ENCODE peak calls at places on chromosomes 13 and 19, in nine cellular contexts. E is stimulated activated naive CD8-positive, alpha-beta T cell treated with anti-CD3 and anti-CD28 coated beads, Interleukin-15, Interleukin-2, amounts not matched to agents 100 U/mL and 50 U/mL, for 24 hours; K is NCI-H748 treated with DMSO at 0.1 percent for 48 hours; W is stimulated activated CD8-positive, alpha-beta memory T cell treated with anti-CD3 and anti-CD28 coated beads, Interleukin-15, amount 100 ng/mL, for 1 hour; O is AG09319; R is left cardiac atrium; U is KBM-7; I is vagina; V is activated CD4-positive, alpha-beta T cell treated with anti-CD3 and anti-CD28 coated beads, Interleukin-2, amount 10 ng/mL, durations not matched to agents 7 days and 5 days. G is an unnamed sample.

GRCh38 chr13:98468929-98469328 is 108.0 kb downstream of the STK24 start:
- DNase-seq in E (no peak), K (no peak), W (no peak), O (no peak), R (no peak), U (no peak), I (no peak), V (no peak), G (no peak)

GRCh38 chr13:98890920-98891319 is 86.9 kb downstream of the DOCK9 start:
- DNase-seq in E (no peak), K (no peak), W (no peak), O (no peak), R (no peak), U (no peak), I (no peak), V (no peak), G (no peak)

GRCh38 chr19:30630289-30631034 is 258.3 kb downstream of the ZNF536 start:
- DNase-seq in E (no peak), K (no peak), W (no peak), O (no peak), R (no peak), U (no peak), I (no peak), V (no peak), G (no peak)

GRCh38 chr13:102817241-102817640 is 18.3 kb downstream of the BIVM start:
- DNase-seq in E (no peak), K (no peak), W (no peak), O (no peak), R (no peak), U (no peak), I (no peak), V (no peak), G (no peak)

GRCh38 chr19:47609885-47610545 is 1.1 kb downstream of the BICRA start:
- DNase-seq in E (peak; percentile 44), K (no peak), W (no peak), O (no peak), R (peak; percentile 55), U (peak; percentile 47), I (no peak), V (peak; percentile 71), G (no peak)

GRCh38 chr19:48739400-48739825 is 997 bp downstream of the RASIP1 start:
- DNase-seq in E (no peak), K (no peak), W (no peak), O (no peak), R (no peak), U (no peak), I (no peak), V (no peak), G (no peak)

GRCh38 chr13:40161931-40162330 is 504.5 kb downstream of the FOXO1 start:
- DNase-seq in E (no peak), K (no peak), W (no peak), O (no peak), R (no peak), U (no peak), I (no peak), V (no peak), G (no peak)

GRCh38 chr19:40974633-40975037 is 16.4 kb upstream of the CYP2B6 start:
- DNase-seq in E (peak; percentile 80), K (peak; percentile 25), W (peak; percentile 70), O (peak; percentile 48), R (peak; percentile 62), U (peak; percentile 71), I (no peak), V (peak; percentile 88), G (peak; percentile 68)

GRCh38 chr19:16862826-16863405 is 25.9 kb upstream of the F2RL3 start:
- DNase-seq in E (no peak), K (no peak), W (no peak), O (no peak), R (no peak), U (peak; percentile 51), I (no peak), V (no peak), G (no peak)

GRCh38 chr13:91185294-91185863 is 162.1 kb upstream of the MIR17HG start:
- DNase-seq in E (no peak), K (peak; percentile 26), W (no peak), O (no peak), R (no peak), U (peak; percentile 44), I (no peak), V (no peak), G (no peak)

GRCh38 chr13:112623051-112623711 is 35.2 kb upstream of the TUBGCP3 start:
- DNase-seq in E (no peak), K (peak; percentile 23), W (no peak), O (no peak), R (no peak), U (no peak), I (no peak), V (no peak), G (no peak)

GRCh38 chr19:54190942-54191670 is at the start of gene TSEN34:
- DNase-seq in E (peak; percentile 90), K (peak; percentile 91), W (peak; percentile 58), O (peak; percentile 42), R (peak; percentile 91), U (peak; percentile 92), I (no peak), V (peak; percentile 83), G (no peak)

GRCh38 chr19:17441241-17442135 is 7.0 kb downstream of the TMEM221 start:
- DNase-seq in E (no peak), K (no peak), W (no peak), O (no peak), R (no peak), U (peak; percentile 76), I (no peak), V (no peak), G (no peak)

GRCh38 chr19:30557927-30558557 is 185.9 kb downstream of the ZNF536 start:
- DNase-seq in E (no peak), K (no peak), W (no peak), O (no peak), R (no peak), U (no peak), I (no peak), V (no peak), G (no peak)

GRCh38 chr13:48707405-48707804 is 53.7 kb downstream of the CYSLTR2 start:
- DNase-seq in E (no peak), K (no peak), W (no peak), O (no peak), R (no peak), U (no peak), I (no peak), V (no peak), G (no peak)

GRCh38 chr19:40774916-40775631 is at the start of gene MIA:
- DNase-seq in E (no peak), K (no peak), W (no peak), O (no peak), R (no peak), U (no peak), I (no peak), V (no peak), G (no peak)